ENCODE peak calls at places on chromosomes 3 and 15, in four cellular contexts. W is mucosa of descending colon, R is astrocyte of the spinal cord, D is AG09309. T is an unnamed sample.

GRCh38 chr3:7546219-7546618 is 685.3 kb downstream of the GRM7 start:
- DNase-seq in W (no peak), D (no peak), R (peak), T (no peak)

GRCh38 chr15:57440799-57441198 is 64.5 kb downstream of the CGNL1 start:
- DNase-seq in W (no peak), R (peak), D (peak), T (peak)

GRCh38 chr15:62803856-62804400 is 238.6 kb upstream of the TPM1 start:
- DNase-seq in W (no peak), D (no peak), R (no peak), T (no peak)

GRCh38 chr3:197478746-197479668 is 76.8 kb downstream of the BDH1 start:
- DNase-seq in R (no peak), D (no peak), W (no peak), T (no peak)

GRCh38 chr3:27729748-27730611 is 7.9 kb upstream of the EOMES start:
- DNase-seq in R (no peak), D (no peak), W (no peak), T (no peak)

GRCh38 chr3:105829229-105829628 is 39.6 kb downstream of the CBLB start:
- DNase-seq in W (peak), R (peak), D (no peak), T (no peak)

GRCh38 chr3:79602385-79602784 is 165.4 kb downstream of the ROBO1 start:
- DNase-seq in W (no peak), D (no peak), R (no peak), T (no peak)

GRCh38 chr3:177498037-177498857 is 301.0 kb upstream of the TBL1XR1 start:
- DNase-seq in W (no peak), D (no peak), R (peak), T (no peak)

GRCh38 chr15:89496155-89497098 is at the start of gene RHCG:
- DNase-seq in W (peak), D (no peak), R (no peak), T (no peak)
- TF ChIP-seq CTCF in W (no peak), D (peak), R (peak), T (peak)

DNA sequence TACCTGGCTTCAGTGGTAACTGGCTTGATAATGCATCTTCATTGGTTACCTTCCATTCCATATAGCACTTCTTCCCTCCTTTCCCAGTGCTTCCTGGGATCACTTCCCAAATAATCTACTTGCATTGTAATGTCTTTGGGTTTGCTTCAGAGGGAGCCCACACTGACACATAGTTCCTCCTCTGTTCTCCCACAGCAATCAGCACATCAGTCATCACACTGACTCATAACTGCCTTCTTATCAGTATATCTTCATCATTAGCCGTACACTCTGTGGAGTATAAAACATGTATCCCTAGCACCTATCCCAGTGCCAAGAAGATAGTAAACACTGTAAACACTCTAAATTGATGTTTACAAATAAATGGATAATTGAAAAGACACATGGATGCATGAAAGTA is 91.4 kb upstream of the SCN10A start:
- DNase-seq in D (no peak), W (no peak), R (no peak), T (no peak)
- TF ChIP-seq CTCF in D (no peak), W (no peak), R (no peak), T (no peak)

DNA sequence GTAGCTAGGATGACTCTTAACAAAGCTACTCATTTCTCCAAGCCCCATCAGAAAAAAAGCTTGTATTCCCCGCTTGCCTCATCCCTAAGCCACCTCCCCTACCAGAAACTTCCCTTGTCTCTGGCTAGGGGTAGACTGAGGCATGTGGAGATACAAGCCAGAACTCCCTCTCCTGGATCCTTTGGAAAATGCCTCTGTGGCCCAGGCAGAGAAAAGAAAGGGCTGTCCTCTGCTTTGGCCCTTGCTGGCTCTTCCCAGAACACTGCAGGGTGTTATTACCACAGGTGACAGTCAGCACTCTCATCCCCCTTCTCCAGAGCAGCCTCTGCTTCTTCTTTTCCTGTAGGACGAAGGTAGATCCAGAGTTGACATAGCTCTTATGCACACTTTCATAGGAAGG is 15.2 kb downstream of the RMDN3 start:
- DNase-seq in W (no peak), R (no peak), D (no peak), T (no peak)
- TF ChIP-seq CTCF in W (no peak), R (no peak), D (no peak), T (no peak)

GRCh38 chr3:31534036-31534435 is 1.3 kb downstream of the STT3B start:
- DNase-seq in D (no peak), W (peak), R (no peak), T (no peak)

GRCh38 chr3:31531992-31532586 is 636 bp upstream of the STT3B start:
- DNase-seq in D (peak), W (peak), R (peak), T (peak)

GRCh38 chr3:31532587-31533168 is at the start of gene STT3B:
- DNase-seq in W (peak), R (no peak), D (peak), T (peak)

GRCh38 chr3:31531465-31531991 is 1.2 kb upstream of the STT3B start:
- DNase-seq in D (no peak), W (peak), R (no peak), T (no peak)

GRCh38 chr3:31533169-31533870 is 595 bp downstream of the STT3B start:
- DNase-seq in D (no peak), R (peak), W (peak), T (no peak)
- TF ChIP-seq CTCF in D (peak), R (peak), W (no peak), T (no peak)

GRCh38 chr15:74628949-74629348 is 13.3 kb downstream of the CLK3 start:
- DNase-seq in W (no peak), D (no peak), R (no peak), T (no peak)

GRCh38 chr15:74631935-74632560 is 16.4 kb downstream of the CLK3 start:
- DNase-seq in R (peak), W (peak), D (no peak), T (no peak)

GRCh38 chr15:74631087-74631385 is 15.4 kb downstream of the CLK3 start:
- DNase-seq in R (no peak), D (no peak), W (no peak), T (no peak)

GRCh38 chr15:74631408-74631807 is 15.8 kb downstream of the CLK3 start:
- DNase-seq in D (no peak), R (no peak), W (no peak), T (no peak)

DNA sequence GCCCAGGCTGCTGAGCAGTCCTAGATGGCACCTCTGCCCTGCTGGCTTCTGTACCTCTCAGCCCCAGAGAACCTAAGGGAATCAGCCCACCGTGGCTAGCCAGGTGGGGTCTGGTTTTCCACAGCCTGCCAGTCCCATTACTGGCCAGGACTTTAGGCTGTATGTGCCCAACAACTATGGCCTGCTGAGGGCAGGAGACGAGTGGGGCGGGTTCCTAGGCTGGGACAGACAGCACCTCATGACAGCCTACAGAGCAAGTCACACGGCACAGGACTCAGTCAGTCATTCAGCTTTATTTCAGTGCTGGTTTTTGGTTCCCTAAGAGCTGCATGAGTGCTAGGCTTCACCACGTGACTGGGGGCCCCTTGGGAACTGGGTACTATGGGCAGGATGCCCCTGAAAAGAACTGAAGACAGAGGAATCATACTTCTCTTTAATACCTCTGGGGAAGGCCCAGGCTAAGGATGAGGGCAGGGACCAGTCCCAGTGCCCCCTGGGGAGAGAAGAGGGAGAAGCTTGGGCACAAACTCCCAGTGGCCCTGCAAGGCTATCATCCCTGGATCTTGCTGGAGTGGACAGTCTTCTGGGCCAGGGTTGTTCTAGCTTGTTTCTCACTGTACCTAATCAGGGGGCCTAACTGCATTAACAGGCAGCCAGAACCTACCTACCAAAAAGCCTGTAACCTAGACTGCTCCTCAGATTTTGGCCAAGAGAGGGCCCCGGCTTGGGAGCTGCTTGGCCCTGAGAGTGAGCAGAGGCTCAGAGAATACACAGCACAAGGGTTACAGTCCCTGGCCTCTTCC is 14.8 kb downstream of the CLK3 start:
- DNase-seq in R (no peak), D (no peak), W (no peak), T (no peak)
- TF ChIP-seq CTCF in R (no peak), D (peak), W (no peak), T (no peak)

DNA sequence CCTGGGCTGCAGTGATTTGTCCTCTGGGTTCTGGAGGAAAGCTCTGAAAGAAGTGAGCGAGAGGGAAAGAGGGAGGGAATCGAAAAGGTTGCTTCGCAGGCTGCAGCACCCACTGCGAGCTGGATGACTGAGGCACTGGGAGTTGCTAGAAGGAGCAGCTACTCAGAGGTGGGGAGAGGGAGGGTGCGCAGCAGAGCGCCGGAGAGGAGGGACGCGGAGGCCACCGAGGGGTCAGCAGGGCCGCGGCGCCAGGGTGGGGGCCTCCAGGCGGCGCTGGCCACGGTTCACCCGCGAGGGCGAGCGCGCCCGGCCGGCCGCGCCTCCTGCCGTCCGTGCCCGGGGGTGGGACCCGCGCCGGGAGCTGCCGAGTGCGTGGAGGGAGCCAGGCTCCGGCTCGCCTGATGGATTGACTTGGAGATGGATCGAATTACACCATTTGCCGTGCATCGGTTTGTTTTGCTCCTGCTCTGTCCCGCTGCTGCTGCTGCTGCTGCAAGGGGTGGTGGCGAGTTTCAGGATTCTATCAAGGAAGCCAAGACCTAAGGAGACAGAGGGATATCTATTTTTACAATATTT is at the start of gene SEMA6D:
- DNase-seq in R (peak), D (peak), W (peak), T (peak)
- TF ChIP-seq CTCF in R (peak), D (peak), W (peak), T (no peak)

DNA sequence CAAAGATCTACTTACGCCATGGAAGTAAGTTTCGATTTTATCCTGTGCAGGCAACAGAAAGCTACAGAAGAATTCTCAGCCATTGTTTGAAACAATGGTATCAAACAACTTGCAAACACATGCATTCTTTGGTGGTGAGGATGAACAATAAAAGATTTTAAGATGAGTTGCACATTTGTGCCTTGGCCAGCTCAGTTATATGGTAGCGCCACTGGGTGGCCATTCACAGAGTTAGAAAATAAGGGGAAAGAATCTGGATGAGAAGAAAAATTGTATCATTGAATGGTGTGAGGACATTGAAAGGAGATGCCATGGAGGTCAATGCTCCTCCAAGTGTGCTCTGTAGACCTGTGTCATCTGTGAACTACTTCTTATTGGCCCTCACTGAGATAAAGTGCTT is 11.6 kb downstream of the CADPS start:
- DNase-seq in D (no peak), W (no peak), R (no peak), T (no peak)
- TF ChIP-seq CTCF in D (no peak), W (no peak), R (no peak), T (no peak)

GRCh38 chr3:61141184-61141583 is 110.1 kb downstream of the FHIT start:
- DNase-seq in D (no peak), R (no peak), W (no peak), T (no peak)

GRCh38 chr3:61146010-61146569 is 105.2 kb downstream of the FHIT start:
- DNase-seq in D (no peak), R (no peak), W (no peak), T (no peak)

GRCh38 chr3:61136191-61136590 is 115.1 kb downstream of the FHIT start:
- DNase-seq in R (no peak), W (no peak), D (no peak), T (no peak)

GRCh38 chr3:61141697-61142096 is 109.6 kb downstream of the FHIT start:
- DNase-seq in W (no peak), R (no peak), D (no peak), T (no peak)
- TF ChIP-seq CTCF in W (no peak), R (no peak), D (no peak), T (no peak)

DNA sequence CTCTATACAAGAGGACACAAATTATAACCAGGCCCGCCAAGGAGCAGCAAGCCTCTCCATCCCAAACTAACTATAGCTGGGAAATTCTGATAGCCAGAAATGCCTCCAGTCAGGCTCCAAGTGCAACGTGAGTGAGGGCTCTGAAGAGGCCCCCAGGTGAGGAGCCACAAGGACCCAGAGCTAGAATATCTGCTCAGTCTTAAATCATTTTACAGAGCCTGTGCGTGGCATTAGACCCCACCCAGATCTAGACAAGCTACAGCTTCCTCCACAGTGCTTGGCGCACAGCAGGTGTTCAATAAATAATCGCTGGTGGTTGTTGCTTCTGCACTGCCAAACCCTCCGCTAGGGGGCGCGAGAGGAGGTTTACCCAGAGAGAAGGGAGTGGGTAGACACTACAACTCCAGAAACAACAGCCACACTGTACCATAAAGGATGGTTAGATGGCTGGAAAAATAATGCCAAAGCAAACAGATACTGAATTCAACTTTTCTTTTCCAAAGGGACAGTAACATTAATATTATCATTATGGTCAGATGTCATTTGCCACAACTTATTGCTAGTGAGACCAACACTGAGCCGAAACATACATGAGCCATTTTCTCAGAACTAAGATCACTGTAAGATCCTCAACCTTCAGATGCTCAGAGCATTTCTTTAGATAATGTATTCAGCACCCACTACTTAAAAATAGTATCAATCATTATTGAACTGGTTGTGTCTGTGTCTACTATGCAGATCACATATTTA is 44.5 kb downstream of the ZIC4 start:
- DNase-seq in D (no peak), W (peak), R (peak), T (no peak)
- TF ChIP-seq CTCF in D (peak), W (peak), R (peak), T (peak)